ENCODE peak calls at places on chromosomes 5 and 9, in eight cellular contexts. V is M059J, P is GM12864, G is left colon, O is retina, L is HTR-8/SVneo, W is PC-9, K is COR-L47. N is an unnamed sample.

GRCh38 chr9:91533382-91533781 is 109.8 kb upstream of the NFIL3 start:
- DNase-seq in V (no peak), P (no peak), G (no peak), O (no peak), L (no peak), W (no peak), K (no peak), N (no peak)

GRCh38 chr9:18394847-18395355 is 79.1 kb upstream of the ADAMTSL1 start:
- DNase-seq in V (no peak), P (no peak), G (no peak), O (no peak), L (no peak), W (no peak), K (no peak), N (peak; percentile 75)

GRCh38 chr9:35517136-35517535 is 27.2 kb downstream of the RUSC2 start:
- DNase-seq in V (peak; percentile 51), P (no peak), G (no peak), O (peak; percentile 40), L (no peak), W (no peak), K (no peak), N (no peak)

GRCh38 chr9:123081824-123082223 is 48.4 kb downstream of the GPR21 start:
- DNase-seq in V (peak; percentile 43), P (peak; percentile 19), G (no peak), O (peak; percentile 40), L (no peak), W (no peak), K (peak; percentile 14), N (peak; percentile 47)

GRCh38 chr5:63346451-63346850 is 615.8 kb downstream of the HTR1A start:
- DNase-seq in V (no peak), P (no peak), G (no peak), O (no peak), L (no peak), W (no peak), K (no peak), N (no peak)

GRCh38 chr5:87347272-87347671 is 65.5 kb downstream of the CCNH start:
- DNase-seq in V (peak; percentile 13), P (no peak), G (no peak), O (no peak), L (no peak), W (no peak), K (no peak), N (no peak)

GRCh38 chr5:123819401-123819800 is 307.4 kb downstream of the CSNK1G3 start:
- DNase-seq in V (no peak), P (no peak), G (no peak), O (no peak), L (no peak), W (no peak), K (no peak), N (no peak)

GRCh38 chr9:89600831-89601230 is 4.0 kb upstream of the GADD45G start:
- DNase-seq in V (no peak), P (no peak), G (no peak), O (no peak), L (no peak), W (no peak), K (no peak), N (no peak)

GRCh38 chr5:65663804-65664521 is 39.1 kb downstream of the SHLD3 start:
- DNase-seq in V (peak; percentile 17), P (no peak), G (no peak), O (no peak), L (peak; percentile 18), W (no peak), K (no peak), N (peak; percentile 26)

GRCh38 chr9:76618762-76619161 is 145.5 kb upstream of the PCA3 start:
- DNase-seq in V (no peak), P (no peak), G (no peak), O (no peak), L (no peak), W (no peak), K (no peak), N (no peak)

GRCh38 chr5:124034963-124035362 is 523.0 kb downstream of the CSNK1G3 start:
- DNase-seq in V (no peak), P (peak; percentile 92), G (no peak), O (no peak), L (no peak), W (no peak), K (no peak), N (peak; percentile 58)

GRCh38 chr9:90025816-90026215 is 421.0 kb downstream of the GADD45G start:
- DNase-seq in V (peak; percentile 73), P (no peak), G (no peak), O (no peak), L (no peak), W (peak; percentile 18), K (no peak), N (no peak)

GRCh38 chr5:142325677-142326479 is 1.1 kb upstream of the SPRY4 start:
- DNase-seq in V (peak; percentile 89), P (no peak), G (peak; percentile 66), O (peak; percentile 80), L (peak; percentile 64), W (peak; percentile 71), K (peak; percentile 20), N (peak; percentile 81)

GRCh38 chr5:177489119-177489716 is 8.2 kb downstream of the PDLIM7 start:
- DNase-seq in V (no peak), P (no peak), G (peak; percentile 78), O (no peak), L (no peak), W (no peak), K (no peak), N (no peak)

GRCh38 chr5:95861221-95861857 is 38.8 kb upstream of the GLRX start:
- DNase-seq in V (peak; percentile 98), P (no peak), G (no peak), O (no peak), L (peak; percentile 88), W (peak; percentile 71), K (no peak), N (peak; percentile 67)

N was measured in NCI-H69.